ENCODE peak calls at places on chromosome 6, in five cellular contexts. X is SK-N-MC, I is ecto neural progenitor cell, B is amniotic epithelial cell, J is NCI-H187. Z is an unnamed sample.

GRCh38 chr6:15775076-15775634 is 112.3 kb upstream of the DTNBP1 start:
- DNase-seq in I (no peak), X (no peak), B (no peak), J (no peak), Z (no peak)

GRCh38 chr6:157823001-157823522 is at the start of gene SNX9:
- DNase-seq in J (no peak), X (no peak), I (peak; percentile 80), B (peak; percentile 69), Z (peak; percentile 60)

GRCh38 chr6:106134906-106135634 is 48.9 kb downstream of the PRDM1 start:
- DNase-seq in I (no peak), X (no peak), B (peak; percentile 55), J (no peak), Z (no peak)

GRCh38 chr6:35363293-35363750 is 21.0 kb downstream of the PPARD start:
- DNase-seq in B (peak; percentile 75), I (peak; percentile 57), X (no peak), J (no peak), Z (peak; percentile 50)

GRCh38 chr6:45478235-45478634 is 100.5 kb upstream of the SUPT3H start:
- DNase-seq in J (no peak), B (peak; percentile 75), X (no peak), I (no peak), Z (no peak)

GRCh38 chr6:158185729-158186456 is 17.7 kb downstream of the GTF2H5 start:
- DNase-seq in I (no peak), X (peak; percentile 89), J (no peak), B (peak; percentile 89), Z (no peak)

GRCh38 chr6:105189026-105189680 is 9.3 kb upstream of the POPDC3 start:
- DNase-seq in X (no peak), I (no peak), J (no peak), B (no peak), Z (no peak)

GRCh38 chr6:111792914-111793700 is 80.1 kb downstream of the FYN start:
- DNase-seq in J (no peak), I (no peak), X (no peak), B (no peak), Z (no peak)

GRCh38 chr6:105786890-105787655 is 299.1 kb upstream of the PRDM1 start:
- DNase-seq in J (no peak), B (no peak), I (no peak), X (no peak), Z (no peak)

GRCh38 chr6:27145731-27146455 is 101.6 kb upstream of the PRSS16 start:
- DNase-seq in B (peak; percentile 92), X (peak; percentile 79), I (peak; percentile 67), J (peak; percentile 87), Z (peak; percentile 77)

GRCh38 chr6:85261250-85261649 is 188.6 kb upstream of the NT5E start:
- DNase-seq in I (no peak), J (no peak), B (no peak), X (no peak), Z (no peak)

GRCh38 chr6:110681543-110682459 is 133.5 kb downstream of the CDK19 start:
- DNase-seq in X (no peak), I (no peak), B (no peak), J (no peak), Z (no peak)

GRCh38 chr6:89148016-89148750 is 2.3 kb downstream of the PM20D2 start:
- DNase-seq in I (no peak), J (no peak), B (no peak), X (no peak), Z (no peak)

Z was measured in H9.